ENCODE peak calls at places on chromosomes 6 and 20, in six cellular contexts. One of them, this sample, is unnamed.

GRCh38 chr6:12417191-12417590 is 127.0 kb downstream of the EDN1 start:
- DNase-seq in uterus: no peak
- DNase-seq in gastrocnemius medialis: no peak
- DNase-seq in K562: no peak
- DNase-seq in esophagus squamous epithelium: no peak
- DNase-seq in IMR-90: no peak
- DNase-seq in this sample: no peak

GRCh38 chr20:53343433-53343832 is 250.2 kb downstream of the ZNF217 start:
- DNase-seq in uterus: no peak
- DNase-seq in esophagus squamous epithelium: no peak
- DNase-seq in K562: no peak
- DNase-seq in gastrocnemius medialis: no peak
- DNase-seq in IMR-90: no peak
- DNase-seq in this sample: no peak

GRCh38 chr6:136607204-136607931 is 57.1 kb upstream of the MAP7 start:
- DNase-seq in K562: peak; percentile 21
- DNase-seq in IMR-90: peak; percentile 67
- DNase-seq in gastrocnemius medialis: no peak
- DNase-seq in esophagus squamous epithelium: no peak
- DNase-seq in uterus: no peak
- DNase-seq in this sample: no peak

GRCh38 chr6:83867527-83868161 is 8.2 kb downstream of the CYB5R4 start:
- DNase-seq in IMR-90: peak; percentile 92
- DNase-seq in uterus: no peak
- DNase-seq in K562: no peak
- DNase-seq in esophagus squamous epithelium: no peak
- DNase-seq in gastrocnemius medialis: peak; percentile 35
- DNase-seq in this sample: no peak

GRCh38 chr6:132669690-132670291 is 10.8 kb upstream of the TAAR1 start:
- DNase-seq in K562: no peak
- DNase-seq in uterus: no peak
- DNase-seq in gastrocnemius medialis: no peak
- DNase-seq in esophagus squamous epithelium: no peak
- DNase-seq in IMR-90: peak; percentile 54
- DNase-seq in this sample: no peak

GRCh38 chr6:44495036-44495901 is 107.8 kb downstream of the CDC5L start:
- DNase-seq in esophagus squamous epithelium: no peak
- DNase-seq in gastrocnemius medialis: no peak
- DNase-seq in uterus: no peak
- DNase-seq in IMR-90: no peak
- DNase-seq in K562: no peak
- DNase-seq in this sample: no peak

GRCh38 chr20:47992021-47992467 is 206.8 kb upstream of the SULF2 start:
- DNase-seq in esophagus squamous epithelium: no peak
- DNase-seq in K562: no peak
- DNase-seq in IMR-90: no peak
- DNase-seq in gastrocnemius medialis: no peak
- DNase-seq in uterus: no peak
- DNase-seq in this sample: no peak

GRCh38 chr6:29079203-29079602 is 7.9 kb downstream of the OR2B3 start:
- DNase-seq in gastrocnemius medialis: no peak
- DNase-seq in K562: no peak
- DNase-seq in IMR-90: no peak
- DNase-seq in esophagus squamous epithelium: no peak
- DNase-seq in uterus: no peak
- DNase-seq in this sample: no peak

GRCh38 chr6:11769816-11770545 is 8.6 kb downstream of the ADTRP start:
- DNase-seq in esophagus squamous epithelium: no peak
- DNase-seq in IMR-90: no peak
- DNase-seq in uterus: no peak
- DNase-seq in gastrocnemius medialis: no peak
- DNase-seq in K562: no peak
- DNase-seq in this sample: no peak

GRCh38 chr20:13384132-13384531 is 163.1 kb downstream of the ISM1 start:
- DNase-seq in uterus: no peak
- DNase-seq in esophagus squamous epithelium: no peak
- DNase-seq in IMR-90: no peak
- DNase-seq in K562: no peak
- DNase-seq in gastrocnemius medialis: no peak
- DNase-seq in this sample: no peak

DNA sequence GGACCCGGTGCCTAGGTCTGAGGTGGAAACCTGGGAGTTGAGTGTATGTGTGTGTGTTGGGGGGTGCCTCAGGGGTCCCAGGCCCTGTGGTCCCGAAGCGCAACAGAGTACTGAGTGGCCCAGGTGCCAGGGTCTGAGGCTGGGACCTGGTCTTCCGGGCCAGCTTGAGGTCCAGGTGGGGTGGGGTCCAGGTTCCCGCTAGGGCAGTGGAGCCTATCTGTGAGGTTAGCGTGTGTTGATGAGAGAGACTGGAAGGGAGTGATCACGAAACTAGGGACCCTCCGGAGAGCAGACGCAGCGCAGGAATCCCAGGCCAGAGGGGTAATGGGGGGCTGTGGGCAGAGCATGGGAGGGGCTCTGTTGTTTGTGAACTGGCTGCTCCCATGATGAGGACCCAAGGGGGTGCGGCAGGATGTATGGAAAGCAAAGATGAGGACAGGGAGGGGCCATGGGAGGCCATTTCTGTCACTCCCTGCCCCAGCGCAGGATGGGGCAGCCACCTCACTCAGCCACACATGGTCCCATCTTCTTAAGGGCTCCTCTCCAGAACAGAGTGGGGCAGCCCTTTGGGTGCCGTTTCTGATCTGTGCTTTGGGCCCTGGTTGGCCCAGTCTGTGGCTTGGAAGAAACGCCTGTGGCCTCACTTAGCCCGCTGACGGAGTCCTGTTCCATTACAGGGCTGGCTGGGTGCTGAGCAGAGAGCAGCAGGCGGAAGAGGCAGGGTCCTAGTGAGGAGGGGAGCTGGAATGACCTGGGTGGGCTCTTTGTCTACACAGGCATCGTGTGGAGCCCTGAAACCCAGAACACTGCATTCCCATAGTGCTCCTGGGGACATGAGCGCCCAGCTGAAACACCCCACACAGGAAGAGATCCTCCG is 872 bp downstream of the HSPA12B start:
- DNase-seq in gastrocnemius medialis: no peak
- DNase-seq in K562: no peak
- DNase-seq in uterus: no peak
- DNase-seq in IMR-90: no peak
- DNase-seq in esophagus squamous epithelium: no peak
- DNase-seq in this sample: no peak
- TF ChIP-seq POLR2A in gastrocnemius medialis: no peak
- TF ChIP-seq POLR2A in K562: no peak
- TF ChIP-seq POLR2A in uterus: no peak
- TF ChIP-seq POLR2A in IMR-90: no peak
- TF ChIP-seq POLR2A in esophagus squamous epithelium: no peak
- TF ChIP-seq POLR2A in this sample: no peak

DNA sequence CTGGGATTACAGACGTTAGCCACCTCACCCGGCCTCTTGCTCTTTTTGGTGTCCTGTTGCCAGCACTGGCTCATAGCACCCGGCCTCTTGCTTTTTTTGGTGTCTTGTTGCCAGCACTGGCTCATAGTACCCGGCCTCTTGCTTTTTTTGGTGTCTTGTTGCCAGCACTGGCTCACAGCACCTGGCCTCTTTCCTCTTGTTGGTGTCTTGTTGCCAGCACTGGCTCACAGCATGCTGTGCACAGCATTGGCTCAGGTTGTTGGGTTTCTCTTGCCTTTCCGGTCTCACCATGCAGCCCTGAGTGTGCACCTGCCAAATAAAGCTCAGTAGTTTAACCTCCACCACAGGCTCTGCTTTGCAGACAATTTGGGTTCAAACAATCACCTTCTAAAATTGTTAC is 208.2 kb downstream of the THBS2 start:
- DNase-seq in K562: no peak
- DNase-seq in gastrocnemius medialis: peak; percentile 87
- DNase-seq in esophagus squamous epithelium: no peak
- DNase-seq in uterus: no peak
- DNase-seq in IMR-90: no peak
- DNase-seq in this sample: no peak
- H3K27ac ChIP-seq in K562: no peak overlapping the region
- H3K27ac ChIP-seq in gastrocnemius medialis: peak overlapping the region; percentile 65
- H3K27ac ChIP-seq in esophagus squamous epithelium: no peak overlapping the region
- H3K27ac ChIP-seq in uterus: peak overlapping the region; percentile 20
- H3K27ac ChIP-seq in IMR-90: no peak overlapping the region
- H3K27ac ChIP-seq in this sample: no peak overlapping the region

GRCh38 chr6:104958178-104958520 is 1.2 kb downstream of the LIN28B start:
- DNase-seq in esophagus squamous epithelium: no peak
- DNase-seq in gastrocnemius medialis: no peak
- DNase-seq in IMR-90: no peak
- DNase-seq in K562: no peak
- DNase-seq in uterus: no peak
- DNase-seq in this sample: no peak
- TF ChIP-seq POLR2A in esophagus squamous epithelium: no peak
- TF ChIP-seq POLR2A in gastrocnemius medialis: no peak
- TF ChIP-seq POLR2A in IMR-90: no peak
- TF ChIP-seq POLR2A in K562: no peak
- TF ChIP-seq POLR2A in uterus: no peak
- TF ChIP-seq POLR2A in this sample: no peak

GRCh38 chr6:119726086-119726485 is 376.5 kb upstream of the MAN1A1 start:
- DNase-seq in gastrocnemius medialis: no peak
- DNase-seq in K562: no peak
- DNase-seq in IMR-90: no peak
- DNase-seq in uterus: no peak
- DNase-seq in esophagus squamous epithelium: no peak
- DNase-seq in this sample: no peak
- H3K27ac ChIP-seq in gastrocnemius medialis: no peak overlapping the region
- H3K27ac ChIP-seq in K562: no peak overlapping the region
- H3K27ac ChIP-seq in IMR-90: no peak overlapping the region
- H3K27ac ChIP-seq in uterus: no peak overlapping the region
- H3K27ac ChIP-seq in esophagus squamous epithelium: no peak overlapping the region
- H3K27ac ChIP-seq in this sample: no peak overlapping the region

GRCh38 chr20:57288676-57289075 is 22.2 kb upstream of the BMP7 start:
- DNase-seq in K562: no peak
- DNase-seq in gastrocnemius medialis: no peak
- DNase-seq in uterus: no peak
- DNase-seq in IMR-90: no peak
- DNase-seq in esophagus squamous epithelium: no peak
- DNase-seq in this sample: peak; percentile 12
- TF ChIP-seq POLR2A in K562: no peak
- TF ChIP-seq POLR2A in gastrocnemius medialis: no peak
- TF ChIP-seq POLR2A in uterus: no peak
- TF ChIP-seq POLR2A in IMR-90: no peak
- TF ChIP-seq POLR2A in esophagus squamous epithelium: no peak
- TF ChIP-seq POLR2A in this sample: no peak

DNA sequence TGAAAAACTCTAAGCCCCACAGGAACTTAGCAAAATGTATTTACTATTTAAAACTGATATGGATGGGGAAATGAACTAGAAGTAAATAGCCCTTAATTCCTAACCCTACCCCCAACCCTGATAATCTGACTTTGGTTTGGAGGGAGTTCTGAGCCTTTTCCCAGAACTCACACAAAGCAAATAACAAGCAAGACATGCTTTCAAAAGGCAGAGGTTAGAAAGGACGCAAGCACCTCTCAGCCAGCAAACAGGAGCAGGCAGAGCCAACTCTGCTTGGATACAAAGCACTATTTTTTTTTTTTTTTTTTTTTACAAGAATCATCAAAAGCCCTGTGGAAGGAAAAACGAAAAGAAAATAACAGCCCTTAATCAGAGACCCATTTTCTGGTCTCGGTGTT is 58.7 kb downstream of the SLC22A23 start:
- DNase-seq in esophagus squamous epithelium: no peak
- DNase-seq in uterus: no peak
- DNase-seq in K562: no peak
- DNase-seq in gastrocnemius medialis: no peak
- DNase-seq in IMR-90: no peak
- DNase-seq in this sample: no peak
- H3K27ac ChIP-seq in esophagus squamous epithelium: no peak overlapping the region
- H3K27ac ChIP-seq in uterus: peak overlapping the region; percentile 60
- H3K27ac ChIP-seq in K562: no peak overlapping the region
- H3K27ac ChIP-seq in gastrocnemius medialis: no peak overlapping the region
- H3K27ac ChIP-seq in IMR-90: no peak overlapping the region
- H3K27ac ChIP-seq in this sample: peak overlapping the region; percentile 38

DNA sequence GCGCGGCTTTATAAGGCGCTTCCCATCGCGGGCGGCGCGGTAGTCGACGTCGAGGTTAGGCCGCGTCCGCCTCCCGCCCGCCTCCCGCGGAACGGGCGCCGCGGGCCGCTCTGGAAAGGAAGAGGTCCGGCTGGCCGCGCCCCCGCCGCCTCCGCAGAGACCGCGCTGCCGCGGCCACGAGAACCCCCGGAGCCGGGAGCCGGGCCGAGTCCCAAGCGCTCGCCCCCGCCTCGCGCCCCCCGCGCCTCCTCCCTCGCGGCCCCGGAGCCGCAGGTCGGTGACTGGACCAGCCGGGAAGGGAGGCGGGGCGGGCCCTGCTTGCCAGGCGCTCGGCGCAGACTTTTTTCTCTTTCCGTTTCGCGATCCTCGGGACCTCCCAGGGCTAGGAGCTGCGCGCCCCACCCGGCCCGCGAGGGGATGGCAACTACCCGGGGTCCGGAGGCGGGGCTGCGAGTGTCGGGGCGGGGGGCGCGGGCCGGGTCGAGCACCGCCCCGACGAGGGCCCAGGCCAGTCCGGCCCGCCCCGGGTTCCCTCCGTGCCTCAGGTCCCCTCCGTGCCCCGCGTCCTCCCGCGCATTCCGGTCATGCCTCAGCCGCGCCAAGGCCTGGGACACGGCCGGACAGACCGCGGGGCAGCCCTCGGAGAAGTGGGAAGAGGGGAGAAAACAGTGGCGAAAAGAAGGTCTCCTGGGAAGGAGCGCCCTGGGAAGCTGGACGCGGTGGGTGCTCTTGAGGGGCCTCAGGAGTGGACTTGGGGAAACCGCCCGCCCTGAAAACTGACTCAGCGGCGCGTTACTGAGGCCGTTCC is 421 bp upstream of the PXDC1 start:
- DNase-seq in gastrocnemius medialis: peak; percentile 76
- DNase-seq in K562: peak; percentile 80
- DNase-seq in IMR-90: peak; percentile 93
- DNase-seq in uterus: peak; percentile 94
- DNase-seq in esophagus squamous epithelium: peak; percentile 41
- DNase-seq in this sample: peak; percentile 92
- TF ChIP-seq POLR2A in gastrocnemius medialis: peak; percentile 90
- TF ChIP-seq POLR2A in K562: no peak
- TF ChIP-seq POLR2A in IMR-90: peak; percentile 4
- TF ChIP-seq POLR2A in uterus: peak; percentile 54
- TF ChIP-seq POLR2A in esophagus squamous epithelium: peak; percentile 89
- TF ChIP-seq POLR2A in this sample: peak; percentile 76

DNA sequence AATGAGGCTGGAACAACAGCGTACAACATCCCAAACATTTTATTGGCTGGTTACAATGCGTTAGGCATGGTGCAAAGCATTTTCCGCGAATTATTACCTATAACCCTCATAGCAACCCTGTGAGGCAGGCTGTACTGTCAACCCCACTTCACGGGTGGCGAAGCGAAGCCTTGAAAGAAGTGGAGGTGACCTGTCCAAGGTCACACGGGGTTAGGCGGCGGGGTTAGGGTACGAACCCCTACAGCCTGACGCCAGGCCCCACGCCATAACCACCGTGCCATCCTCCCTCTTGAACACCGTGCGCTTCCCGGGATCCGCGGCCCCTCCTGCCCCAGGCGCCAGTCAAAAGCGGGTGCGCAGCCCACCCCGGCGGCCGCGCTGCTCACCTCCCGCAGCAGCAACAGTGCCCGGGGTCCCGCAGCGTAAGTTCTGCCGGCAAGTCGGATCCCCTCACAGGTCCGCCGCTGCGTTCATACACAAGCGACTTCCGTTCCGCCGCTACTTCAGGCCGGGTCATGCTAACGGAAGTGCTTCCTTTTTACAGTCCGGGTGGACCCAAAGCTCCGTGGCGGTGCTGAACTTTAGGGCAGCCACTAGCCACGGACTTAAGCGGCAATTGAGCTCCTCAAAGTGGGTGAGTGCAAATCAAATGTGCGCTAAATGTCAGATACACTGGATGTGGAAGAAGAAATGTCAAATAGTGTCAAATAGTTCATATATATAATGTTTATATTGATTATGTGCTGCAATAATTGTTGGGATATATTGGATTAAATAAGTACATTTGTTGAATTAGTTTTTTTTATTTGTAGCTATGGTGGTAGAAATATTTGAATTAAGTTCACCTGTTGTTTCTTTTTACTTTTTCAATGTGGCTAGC is at the start of gene CDK5RAP1:
- DNase-seq in uterus: peak; percentile 84
- DNase-seq in gastrocnemius medialis: peak; percentile 85
- DNase-seq in IMR-90: peak; percentile 93
- DNase-seq in esophagus squamous epithelium: peak; percentile 59
- DNase-seq in K562: peak; percentile 87
- DNase-seq in this sample: peak; percentile 83
- H3K27ac ChIP-seq in uterus: peak within 1 kb of the TSS; percentile 77
- H3K27ac ChIP-seq in gastrocnemius medialis: peak within 1 kb of the TSS; percentile 74
- H3K27ac ChIP-seq in IMR-90: peak within 1 kb of the TSS; percentile 69
- H3K27ac ChIP-seq in esophagus squamous epithelium: peak within 1 kb of the TSS; percentile 79
- H3K27ac ChIP-seq in K562: peak within 1 kb of the TSS; percentile 75
- H3K27ac ChIP-seq in this sample: peak within 1 kb of the TSS; percentile 58

This sample was measured in ovary.